ENCODE peak calls at places on chromosomes 4 and X, in eight cellular contexts. I, W, T, K, U, H, B and D are unnamed samples.

GRCh38 chrX:21881881-21882574 is 26.2 kb downstream of the YY2 start:
- DNase-seq in B (no peak), U (no peak), W (no peak), I (no peak), K (no peak), H (no peak), T (no peak), D (no peak)

GRCh38 chr4:101693842-101694398 is 96.6 kb upstream of the BANK1 start:
- DNase-seq in H (no peak), U (no peak), T (no peak), W (peak), B (no peak), I (no peak), K (no peak), D (no peak)

GRCh38 chr4:169795585-169795984 is 37.8 kb upstream of the HPF1 start:
- DNase-seq in K (no peak), I (no peak), W (no peak), U (no peak), H (no peak), B (peak), T (no peak), D (no peak)

GRCh38 chrX:120020305-120020704 is 57.2 kb downstream of the RHOXF2B start:
- DNase-seq in W (no peak), T (no peak), H (no peak), B (no peak), U (no peak), K (no peak), I (no peak), D (no peak)

GRCh38 chr4:104494161-104494560 is 533 bp downstream of the CXXC4 start:
- DNase-seq in T (no peak), W (no peak), K (no peak), U (no peak), H (no peak), B (no peak), I (no peak), D (no peak)

GRCh38 chr4:179596621-179597020 is 2154.4 kb upstream of the AGA start:
- DNase-seq in U (no peak), I (no peak), B (no peak), K (no peak), W (no peak), T (no peak), H (no peak), D (no peak)

GRCh38 chr4:127809173-127809800 is 27.2 kb downstream of the HSPA4L start:
- DNase-seq in I (no peak), B (peak), W (peak), U (peak), K (no peak), H (no peak), T (no peak), D (peak)

GRCh38 chr4:88411491-88412101 is 32.9 kb downstream of the HERC6 start:
- DNase-seq in I (no peak), K (no peak), H (no peak), U (no peak), W (peak), B (no peak), T (no peak), D (no peak)

GRCh38 chr4:184474261-184475095 is at the start of gene IRF2:
- DNase-seq in K (peak), B (peak), T (peak), H (peak), I (peak), U (peak), W (peak), D (peak)
- TF ChIP-seq CTCF in K (peak), B (no peak), T (no peak), H (no peak), I (peak), U (no peak), W (no peak), D (no peak)

DNA sequence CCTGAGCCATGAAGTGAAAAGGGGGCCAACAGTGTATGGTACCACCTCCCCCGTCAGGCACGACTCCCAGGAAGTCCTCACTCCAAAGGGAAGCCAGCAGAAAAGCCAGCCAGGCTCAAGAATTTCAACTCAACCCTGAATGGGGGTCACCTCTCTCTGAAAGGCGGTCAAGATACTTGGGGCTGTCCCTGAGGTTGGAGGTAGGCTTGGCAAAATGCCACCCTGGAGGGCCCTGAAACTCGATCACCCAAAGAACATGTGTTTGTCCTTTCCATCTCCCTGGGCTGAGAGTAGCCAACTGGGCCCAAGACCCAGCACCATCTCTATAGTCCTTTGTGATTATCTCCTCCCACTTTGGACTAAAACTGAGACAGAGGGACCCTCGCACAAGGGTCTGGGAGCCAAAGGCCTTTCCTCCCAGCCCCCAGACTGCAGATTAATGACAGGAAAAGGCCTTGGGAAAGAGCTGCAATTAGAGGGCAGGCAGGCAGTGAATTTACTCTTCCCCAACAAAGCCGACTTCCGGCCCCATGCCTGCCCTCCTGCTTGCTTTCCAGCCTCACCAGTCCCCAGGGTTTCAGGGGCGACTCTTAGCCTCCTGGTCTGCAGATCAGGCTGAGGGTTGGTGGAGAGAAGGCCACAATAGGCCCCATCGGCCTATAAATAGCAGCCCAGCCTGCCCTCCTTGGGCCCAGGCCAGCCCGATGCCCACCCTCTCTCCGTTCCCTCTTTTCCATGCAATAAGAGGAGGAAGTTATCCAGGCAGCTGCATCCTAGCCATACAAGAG is 5.6 kb downstream of the SASH3 start:
- DNase-seq in W (peak), B (no peak), K (no peak), I (no peak), H (no peak), T (no peak), U (no peak), D (no peak)
- H3K4me3 ChIP-seq in W (peak), B (no peak), K (no peak), I (no peak), H (peak), T (no peak), U (no peak), D (no peak)

GRCh38 chr4:129092636-129093172 is 635 bp downstream of the SCLT1 start:
- DNase-seq in K (no peak), T (no peak), U (no peak), B (peak), W (no peak), I (no peak), H (no peak), D (peak)

GRCh38 chr4:129094347-129094746 is 1.0 kb upstream of the SCLT1 start:
- DNase-seq in U (no peak), I (no peak), W (no peak), B (no peak), H (no peak), K (no peak), T (no peak), D (peak)

GRCh38 chr4:129093173-129093974 is at the start of gene SCLT1:
- DNase-seq in I (peak), U (peak), W (peak), K (peak), B (peak), H (peak), T (peak), D (peak)

GRCh38 chr4:129098578-129098977 is 2.6 kb downstream of the C4orf33 start:
- DNase-seq in U (no peak), I (no peak), K (no peak), B (no peak), T (no peak), H (no peak), W (no peak), D (no peak)

DNA sequence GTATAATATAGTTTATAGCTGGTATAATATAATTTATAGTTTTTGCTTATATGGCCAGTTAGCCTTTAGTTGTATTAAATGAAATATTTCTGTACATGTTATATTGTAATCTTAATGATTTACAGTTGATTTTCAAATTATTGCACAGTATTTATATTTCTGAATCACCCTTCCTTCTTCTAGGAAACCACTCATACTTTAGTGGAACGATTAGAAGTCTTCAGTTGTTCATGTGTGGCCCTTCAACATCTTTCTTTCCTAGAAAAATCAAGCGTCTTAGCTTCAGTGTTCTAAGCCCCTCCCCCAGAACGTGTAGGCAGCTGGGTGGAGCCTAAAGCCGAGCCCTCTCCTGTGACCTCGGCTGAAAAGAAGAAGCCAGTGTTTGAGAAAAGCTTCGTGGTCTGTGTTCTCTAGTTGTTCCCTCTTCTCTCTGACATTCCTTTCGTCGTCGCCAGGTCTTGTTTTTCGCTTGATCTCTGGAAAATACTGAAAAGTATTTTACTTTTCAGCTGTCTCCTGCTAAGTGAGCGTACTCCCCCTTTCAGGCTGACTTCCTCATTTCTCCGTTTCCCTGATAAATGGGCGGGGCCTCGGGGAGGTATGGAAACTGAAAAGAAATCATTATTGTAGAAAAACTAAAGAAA is at the start of gene C4orf33:
- DNase-seq in U (peak), I (peak), T (peak), W (peak), H (peak), K (peak), B (peak), D (peak)
- TF ChIP-seq CTCF in U (no peak), I (no peak), T (no peak), W (no peak), H (no peak), K (no peak), B (no peak), D (no peak)

GRCh38 chrX:70480660-70481018 is 36.0 kb downstream of the DLG3 start:
- DNase-seq in B (no peak), T (no peak), H (no peak), W (no peak), K (peak), I (no peak), U (peak), D (peak)
- H3K4me3 ChIP-seq in B (no peak), T (no peak), H (no peak), W (no peak), K (peak), I (no peak), U (no peak), D (no peak)

GRCh38 chr4:74667944-74668343 is 126.4 kb downstream of the BTC start:
- DNase-seq in B (no peak), U (no peak), W (no peak), H (no peak), K (no peak), I (no peak), T (no peak), D (no peak)

GRCh38 chr4:74670583-74670982 is 123.7 kb downstream of the BTC start:
- DNase-seq in W (no peak), B (no peak), I (no peak), H (no peak), K (no peak), U (no peak), T (no peak), D (no peak)

GRCh38 chr4:74674750-74675149 is 119.6 kb downstream of the BTC start:
- DNase-seq in K (no peak), H (peak), W (no peak), U (no peak), T (no peak), B (no peak), I (no peak), D (no peak)

GRCh38 chr4:74669702-74670101 is 124.6 kb downstream of the BTC start:
- DNase-seq in K (no peak), B (no peak), I (no peak), H (no peak), U (no peak), W (no peak), T (no peak), D (no peak)

DNA sequence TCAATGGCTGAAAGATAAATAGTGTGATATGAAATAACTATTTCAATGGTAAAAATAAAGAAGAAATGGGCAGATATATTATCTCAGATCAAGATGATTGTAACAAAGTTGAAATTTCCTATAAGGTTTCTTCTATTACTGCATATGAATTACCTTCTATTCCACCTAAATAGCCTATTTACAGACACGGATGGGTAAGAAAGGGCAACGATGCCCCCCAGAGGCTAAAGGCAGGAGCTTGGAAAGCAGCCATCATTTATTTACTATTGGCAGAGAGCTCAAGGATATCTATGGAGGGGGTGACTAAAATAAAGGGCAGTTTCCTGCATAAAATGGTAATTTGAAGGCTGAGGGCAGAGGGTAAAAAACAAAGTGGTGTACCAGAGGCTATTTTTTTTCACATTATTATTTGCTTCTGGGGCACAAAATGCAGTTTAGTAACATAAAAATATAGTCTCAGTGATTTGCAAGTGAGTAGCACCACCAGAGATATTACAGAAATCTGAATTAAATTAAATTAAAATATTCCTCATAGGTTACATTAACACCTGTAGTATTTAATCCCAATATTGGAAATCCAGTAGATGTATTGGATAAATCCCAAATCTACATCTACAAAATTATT is 123.1 kb downstream of the BTC start:
- DNase-seq in K (peak), H (peak), U (no peak), B (peak), W (peak), T (peak), I (no peak), D (peak)
- TF ChIP-seq CTCF in K (peak), H (peak), U (no peak), B (peak), W (peak), T (peak), I (peak), D (peak)

GRCh38 chr4:8891646-8892555 is 20.3 kb upstream of the HMX1 start:
- DNase-seq in U (no peak), B (no peak), I (no peak), W (no peak), T (no peak), K (no peak), H (no peak), D (no peak)
- H3K4me3 ChIP-seq in U (no peak), B (no peak), I (no peak), W (no peak), T (no peak), K (no peak), H (no peak), D (no peak)